ENCODE peak calls at places on chromosomes 7 and 10, in seven cellular contexts. M is Panc1; B is tibial artery; I is adrenal gland; F is CD8-positive, alpha-beta T cell; E is AG04450; C is colonic mucosa. T is an unnamed sample.
A peak's percentile ranks its signal among the peaks of the same experiment; 100 is the strongest.

GRCh38 chr7:131008840-131009651 is 275.0 kb upstream of the KLF14 start:
- DNase-seq in M (no peak), B (no peak), I (no peak), F (no peak), E (no peak), C (no peak), T (no peak)

GRCh38 chr10:100912013-100912608 is 652 bp upstream of the SLF2 start:
- DNase-seq in M (no peak), B (no peak), I (no peak), F (no peak), E (no peak), C (no peak), T (no peak)

GRCh38 chr10:42488416-42488815 is 150.0 kb downstream of the ZNF33B start:
- DNase-seq in M (no peak), B (no peak), I (no peak), F (no peak), E (no peak), C (no peak), T (no peak)

GRCh38 chr10:78215645-78216044 is 182.0 kb downstream of the RPS24 start:
- DNase-seq in M (no peak), B (peak; percentile 96), I (peak; percentile 58), F (no peak), E (peak; percentile 32), C (peak; percentile 56), T (peak; percentile 92)

GRCh38 chr7:98867271-98867701 is 2.5 kb downstream of the TMEM130 start:
- DNase-seq in M (no peak), B (peak; percentile 84), I (peak; percentile 44), F (no peak), E (no peak), C (no peak), T (peak; percentile 13)

GRCh38 chr7:122896509-122896908 is 10.2 kb upstream of the CADPS2 start:
- DNase-seq in M (no peak), B (no peak), I (no peak), F (no peak), E (no peak), C (no peak), T (no peak)

GRCh38 chr10:127485153-127485857 is 63.8 kb upstream of the NPS start:
- DNase-seq in M (no peak), B (no peak), I (no peak), F (no peak), E (no peak), C (no peak), T (no peak)

GRCh38 chr7:1815051-1815481 is 145.0 kb downstream of the ELFN1 start:
- DNase-seq in M (no peak), B (peak; percentile 60), I (no peak), F (no peak), E (no peak), C (no peak), T (no peak)

GRCh38 chr10:77188000-77188395 is 449.6 kb downstream of the KCNMA1 start:
- DNase-seq in M (no peak), B (no peak), I (no peak), F (no peak), E (no peak), C (no peak), T (no peak)

GRCh38 chr7:116231543-116232401 is 21.4 kb downstream of the TES start:
- DNase-seq in M (no peak), B (no peak), I (no peak), F (no peak), E (no peak), C (no peak), T (no peak)

GRCh38 chr10:20971901-20972300 is 74.8 kb upstream of the NEBL start:
- DNase-seq in M (no peak), B (no peak), I (no peak), F (no peak), E (no peak), C (no peak), T (no peak)

GRCh38 chr10:76106611-76107010 is 675.2 kb downstream of the LRMDA start:
- DNase-seq in M (no peak), B (no peak), I (no peak), F (no peak), E (no peak), C (no peak), T (no peak)

GRCh38 chr7:138668197-138668596 is 33.0 kb downstream of the SVOPL start:
- DNase-seq in M (no peak), B (no peak), I (no peak), F (no peak), E (no peak), C (no peak), T (no peak)

GRCh38 chr10:12416396-12417090 is 67.2 kb downstream of the CAMK1D start:
- DNase-seq in M (no peak), B (no peak), I (no peak), F (no peak), E (no peak), C (no peak), T (no peak)

DNA sequence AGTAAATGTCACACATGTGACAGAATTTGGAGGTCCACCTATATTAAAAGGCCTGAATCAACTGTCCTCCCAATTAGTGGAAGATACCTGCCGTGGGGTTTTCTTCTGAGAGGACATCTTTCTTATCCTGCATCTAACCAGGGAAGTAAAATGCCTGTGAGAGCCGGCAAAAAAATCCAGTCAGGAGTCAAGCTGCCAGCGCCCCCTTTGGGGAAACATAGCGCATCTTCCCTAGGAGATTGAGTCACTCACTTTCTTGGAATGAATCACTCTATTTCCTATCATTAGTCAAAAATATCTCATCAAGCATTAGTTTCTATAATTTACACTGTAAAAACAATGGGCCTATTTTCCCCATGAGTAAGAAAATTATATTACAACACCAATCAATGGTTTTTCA is 66.4 kb upstream of the ANK3 start:
- DNase-seq in M (no peak), B (no peak), I (no peak), F (no peak), E (no peak), C (no peak), T (no peak)
- TF ChIP-seq CTCF in M (no peak), B (no peak), I (no peak), F (no peak), E (peak; percentile 37), C (no peak), T (no peak)

GRCh38 chr7:114941692-114942091 is 19.8 kb downstream of the MDFIC start:
- DNase-seq in M (no peak), B (no peak), I (no peak), F (no peak), E (no peak), C (no peak), T (no peak)

GRCh38 chr7:114942443-114943175 is 20.7 kb downstream of the MDFIC start:
- DNase-seq in M (no peak), B (no peak), I (no peak), F (no peak), E (no peak), C (no peak), T (no peak)

GRCh38 chr7:114943530-114943929 is 21.6 kb downstream of the MDFIC start:
- DNase-seq in M (no peak), B (no peak), I (no peak), F (no peak), E (no peak), C (no peak), T (no peak)

GRCh38 chr7:114943953-114944741 is 22.3 kb downstream of the MDFIC start:
- DNase-seq in M (no peak), B (no peak), I (no peak), F (no peak), E (no peak), C (no peak), T (no peak)

DNA sequence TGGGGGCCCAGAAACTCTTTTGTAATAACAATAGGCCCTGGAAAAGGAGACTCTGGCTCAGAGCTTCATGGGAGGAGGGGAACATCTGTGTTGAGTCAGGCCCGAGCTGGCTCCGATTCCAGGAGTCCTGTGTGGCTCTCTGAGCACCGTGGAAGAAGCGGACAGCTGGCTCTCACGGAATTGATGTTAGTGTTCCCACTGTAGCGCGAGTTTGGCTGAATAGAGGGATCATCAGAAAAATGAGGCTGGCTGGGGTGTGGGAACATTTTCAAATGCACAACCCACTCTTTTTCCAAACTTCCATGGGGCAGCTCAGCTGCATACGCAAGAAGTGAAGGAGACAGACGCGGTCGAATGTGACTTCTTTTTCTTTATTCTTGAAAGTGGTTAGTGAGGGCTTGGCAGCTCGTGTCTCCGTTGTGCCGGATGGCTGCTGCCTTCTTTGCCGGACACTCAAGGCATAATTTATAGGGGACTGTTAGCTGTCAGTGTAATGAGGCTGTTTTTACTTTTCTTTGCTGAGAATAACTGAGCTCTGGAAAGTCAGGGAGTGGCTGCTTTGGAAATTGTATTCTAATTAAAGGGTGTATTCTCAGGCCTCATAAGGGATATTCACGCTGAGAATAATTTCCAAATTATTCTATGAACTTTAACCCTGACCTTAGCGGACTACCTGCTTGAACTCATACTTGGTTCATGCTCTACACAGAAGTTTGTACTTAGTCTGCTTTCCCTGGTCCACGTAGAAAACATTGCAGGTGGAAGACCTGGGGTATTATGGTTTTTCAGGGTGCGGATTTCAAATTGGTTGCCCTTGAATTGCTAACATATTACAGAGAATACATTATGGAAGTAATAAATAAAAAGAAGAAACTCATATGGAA is 23.1 kb downstream of the MDFIC start:
- DNase-seq in M (no peak), B (peak; percentile 81), I (peak; percentile 74), F (no peak), E (peak; percentile 73), C (peak; percentile 33), T (peak; percentile 53)
- H3K4me3 ChIP-seq in M (no peak overlapping the region), B (peak overlapping the region; percentile 44), I (no peak overlapping the region), F (no peak overlapping the region), E (peak overlapping the region; percentile 49), C (no peak overlapping the region), T (no peak overlapping the region)

DNA sequence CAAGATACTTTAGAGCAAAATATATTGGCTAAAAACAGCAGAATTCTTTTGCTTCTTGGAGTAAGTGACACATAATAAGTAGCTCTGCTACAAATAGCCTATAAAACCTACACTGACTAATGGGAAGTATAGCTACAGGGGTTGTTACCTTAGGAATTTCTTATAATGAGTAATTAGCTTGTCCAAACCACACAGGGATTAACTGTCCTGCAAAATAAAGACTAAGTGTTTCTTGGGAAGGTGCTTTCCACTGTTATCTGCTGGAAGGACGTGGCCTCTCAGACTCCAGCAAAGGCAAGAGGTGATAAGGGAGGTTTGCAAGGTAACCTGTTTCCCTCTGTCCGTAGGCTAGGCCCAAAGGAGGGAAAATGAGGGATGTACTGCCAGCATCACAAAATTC is 302.4 kb downstream of the DOCK4 start:
- DNase-seq in M (no peak), B (no peak), I (no peak), F (no peak), E (no peak), C (no peak), T (no peak)
- H3K27ac ChIP-seq in M (no peak overlapping the region), B (no peak overlapping the region), I (no peak overlapping the region), F (no peak overlapping the region), E (no peak overlapping the region), C (no peak overlapping the region), T (no peak overlapping the region)

GRCh38 chr10:72318383-72319262 is 36.1 kb downstream of the DNAJB12 start:
- DNase-seq in M (no peak), B (no peak), I (no peak), F (no peak), E (no peak), C (no peak), T (no peak)

GRCh38 chr10:72321248-72322029 is 33.3 kb downstream of the DNAJB12 start:
- DNase-seq in M (no peak), B (no peak), I (no peak), F (no peak), E (no peak), C (no peak), T (no peak)

GRCh38 chr10:72320676-72321247 is 34.0 kb downstream of the DNAJB12 start:
- DNase-seq in M (peak; percentile 96), B (peak; percentile 92), I (peak; percentile 91), F (peak; percentile 70), E (peak; percentile 95), C (peak; percentile 70), T (peak; percentile 48)

GRCh38 chr10:72322030-72322279 is 32.8 kb downstream of the DNAJB12 start:
- DNase-seq in M (no peak), B (no peak), I (no peak), F (no peak), E (no peak), C (no peak), T (no peak)

GRCh38 chr10:72319416-72320254 is 35.1 kb downstream of the DNAJB12 start:
- DNase-seq in M (no peak), B (peak; percentile 97), I (peak; percentile 95), F (peak; percentile 93), E (peak; percentile 73), C (peak; percentile 91), T (peak; percentile 95)
- TF ChIP-seq CTCF in M (no peak), B (no peak), I (no peak), F (no peak), E (no peak), C (no peak), T (no peak)